ENCODE peak calls at places on chromosomes 3 and 15, in eight cellular contexts. D, Y, H, I, Z, G, S and P are unnamed samples.

GRCh38 chr15:85730001-85730820 is 64.5 kb downstream of the KLHL25 start:
- DNase-seq in D (peak; percentile 35), Y (no peak), H (peak; percentile 50), I (no peak), Z (no peak), G (no peak), S (no peak), P (no peak)

GRCh38 chr3:195714380-195715011 is 6.3 kb upstream of the MUC20 start:
- DNase-seq in D (no peak), Y (no peak), H (no peak), I (no peak), Z (no peak), G (peak; percentile 48), S (no peak), P (peak; percentile 61)

GRCh38 chr3:178703268-178703975 is 167.2 kb downstream of the KCNMB2 start:
- DNase-seq in D (peak; percentile 77), Y (peak; percentile 43), H (no peak), I (no peak), Z (no peak), G (no peak), S (peak; percentile 88), P (no peak)

GRCh38 chr3:133868758-133869429 is 26.8 kb downstream of the RAB6B start:
- DNase-seq in D (no peak), Y (no peak), H (no peak), I (no peak), Z (no peak), G (no peak), S (no peak), P (no peak)

GRCh38 chr3:194404365-194405140 is 5.5 kb upstream of the GP5 start:
- DNase-seq in D (no peak), Y (peak; percentile 31), H (peak; percentile 59), I (no peak), Z (no peak), G (no peak), S (peak; percentile 41), P (no peak)

GRCh38 chr15:58440181-58440910 is 8.6 kb downstream of the LIPC start:
- DNase-seq in D (no peak), Y (no peak), H (no peak), I (peak; percentile 76), Z (no peak), G (no peak), S (no peak), P (no peak)

GRCh38 chr3:149393355-149394165 is 16.1 kb upstream of the TM4SF1 start:
- DNase-seq in D (no peak), Y (no peak), H (peak; percentile 80), I (peak; percentile 84), Z (peak; percentile 32), G (peak; percentile 71), S (peak; percentile 78), P (no peak)

GRCh38 chr3:175108613-175109151 is 249.5 kb downstream of the NAALADL2 start:
- DNase-seq in D (no peak), Y (no peak), H (peak; percentile 33), I (no peak), Z (no peak), G (no peak), S (no peak), P (no peak)

GRCh38 chr3:148203263-148204010 is 494.3 kb upstream of the AGTR1 start:
- DNase-seq in D (no peak), Y (no peak), H (no peak), I (no peak), Z (no peak), G (no peak), S (no peak), P (no peak)

GRCh38 chr3:78726545-78726944 is 1041.3 kb downstream of the ROBO1 start:
- DNase-seq in D (no peak), Y (no peak), H (no peak), I (no peak), Z (no peak), G (no peak), S (no peak), P (no peak)

GRCh38 chr3:124701687-124702086 is 28.6 kb upstream of the UMPS start:
- DNase-seq in D (no peak), Y (no peak), H (no peak), I (no peak), Z (no peak), G (no peak), S (no peak), P (no peak)

GRCh38 chr15:75043509-75044257 is 20.3 kb downstream of the PPCDC start:
- DNase-seq in D (no peak), Y (peak; percentile 99), H (peak; percentile 86), I (peak; percentile 82), Z (no peak), G (peak; percentile 75), S (peak; percentile 98), P (no peak)

GRCh38 chr15:90101969-90102890 is at the start of gene IDH2:
- DNase-seq in D (no peak), Y (peak; percentile 46), H (peak; percentile 88), I (peak; percentile 88), Z (peak; percentile 72), G (peak; percentile 89), S (no peak), P (peak; percentile 80)

GRCh38 chr3:47949979-47950378 is 66.2 kb downstream of the MAP4 start:
- DNase-seq in D (no peak), Y (no peak), H (no peak), I (no peak), Z (no peak), G (no peak), S (no peak), P (no peak)

GRCh38 chr3:66053009-66053782 is 14.5 kb upstream of the MAGI1 start:
- DNase-seq in D (no peak), Y (no peak), H (no peak), I (peak; percentile 61), Z (no peak), G (no peak), S (no peak), P (no peak)

GRCh38 chr15:101118615-101119014 is 133.2 kb downstream of the CHSY1 start:
- DNase-seq in D (no peak), Y (no peak), H (no peak), I (no peak), Z (no peak), G (no peak), S (no peak), P (no peak)

GRCh38 chr15:77021803-77022381 is 27.0 kb downstream of the PSTPIP1 start:
- DNase-seq in D (no peak), Y (no peak), H (peak; percentile 68), I (no peak), Z (no peak), G (peak; percentile 47), S (no peak), P (no peak)

GRCh38 chr15:60777558-60777957 is 298.6 kb upstream of the ICE2 start:
- DNase-seq in D (no peak), Y (no peak), H (peak; percentile 65), I (no peak), Z (no peak), G (no peak), S (no peak), P (no peak)

GRCh38 chr15:56901931-56902330 is 16.5 kb upstream of the TCF12 start:
- DNase-seq in D (no peak), Y (no peak), H (no peak), I (no peak), Z (no peak), G (no peak), S (no peak), P (no peak)

GRCh38 chr15:44727462-44728231 is 8.7 kb upstream of the TRIM69 start:
- DNase-seq in D (no peak), Y (no peak), H (no peak), I (no peak), Z (no peak), G (no peak), S (no peak), P (no peak)

GRCh38 chr15:44726136-44726535 is 10.2 kb upstream of the TRIM69 start:
- DNase-seq in D (no peak), Y (no peak), H (peak; percentile 43), I (no peak), Z (no peak), G (no peak), S (no peak), P (no peak)

GRCh38 chr15:44729394-44729913 is 6.9 kb upstream of the TRIM69 start:
- DNase-seq in D (no peak), Y (no peak), H (peak; percentile 53), I (peak; percentile 50), Z (no peak), G (no peak), S (no peak), P (no peak)

GRCh38 chr15:44728576-44729393 is 7.5 kb upstream of the TRIM69 start:
- DNase-seq in D (peak; percentile 71), Y (peak; percentile 96), H (peak; percentile 98), I (peak; percentile 95), Z (peak; percentile 76), G (peak; percentile 96), S (peak; percentile 98), P (peak; percentile 47)

GRCh38 chr15:44726568-44727461 is 9.5 kb upstream of the TRIM69 start:
- DNase-seq in D (peak; percentile 66), Y (peak; percentile 77), H (peak; percentile 95), I (peak; percentile 49), Z (no peak), G (no peak), S (peak; percentile 95), P (no peak)
- TF ChIP-seq CTCF in D (no peak), Y (no peak), H (peak; percentile 72), I (no peak), Z (no peak), G (peak; percentile 33), S (no peak), P (no peak)

GRCh38 chr15:78142332-78142731 is 6.8 kb upstream of the IDH3A start:
- DNase-seq in D (no peak), Y (no peak), H (no peak), I (peak; percentile 2), Z (no peak), G (no peak), S (no peak), P (no peak)
- TF ChIP-seq CTCF in D (no peak), Y (no peak), H (no peak), I (no peak), Z (no peak), G (no peak), S (no peak), P (no peak)

GRCh38 chr3:126083138-126083445 is 832 bp downstream of the SLC41A3 start:
- DNase-seq in D (no peak), Y (no peak), H (no peak), I (no peak), Z (no peak), G (no peak), S (no peak), P (no peak)

GRCh38 chr3:126083511-126083912 is 412 bp downstream of the SLC41A3 start:
- DNase-seq in D (no peak), Y (no peak), H (peak; percentile 62), I (peak; percentile 49), Z (peak; percentile 44), G (no peak), S (no peak), P (peak; percentile 44)

GRCh38 chr3:126084667-126085180 is 800 bp upstream of the SLC41A3 start:
- DNase-seq in D (no peak), Y (no peak), H (no peak), I (no peak), Z (no peak), G (no peak), S (no peak), P (no peak)

GRCh38 chr3:126085276-126085675 is 1.4 kb upstream of the SLC41A3 start:
- DNase-seq in D (no peak), Y (no peak), H (no peak), I (no peak), Z (no peak), G (no peak), S (no peak), P (no peak)

GRCh38 chr3:126083913-126084514 is at the start of gene SLC41A3:
- DNase-seq in D (peak; percentile 30), Y (peak; percentile 47), H (peak; percentile 91), I (peak; percentile 91), Z (peak; percentile 77), G (peak; percentile 96), S (peak; percentile 30), P (peak; percentile 74)
- TF ChIP-seq CTCF in D (peak; percentile 44), Y (peak; percentile 46), H (peak; percentile 48), I (peak; percentile 36), Z (peak; percentile 60), G (peak; percentile 45), S (peak; percentile 31), P (peak; percentile 19)

GRCh38 chr15:47548986-47549385 is 168.3 kb upstream of the SEMA6D start:
- DNase-seq in D (no peak), Y (no peak), H (no peak), I (no peak), Z (no peak), G (no peak), S (no peak), P (no peak)
- TF ChIP-seq CTCF in D (no peak), Y (no peak), H (no peak), I (no peak), Z (no peak), G (no peak), S (no peak), P (no peak)